ENCODE peak calls at places on chromosome 4, in five cellular contexts. D, C, E, I and F are unnamed samples.

GRCh38 chr4:159606835-159607234 is 504.0 kb downstream of the RAPGEF2 start:
- DNase-seq in D (no peak), E (no peak), C (no peak), I (no peak), F (no peak)

GRCh38 chr4:110480031-110480549 is 4.1 kb downstream of the ENPEP start:
- DNase-seq in C (no peak), D (no peak), E (peak; percentile 96), I (peak; percentile 63), F (peak; percentile 97)

GRCh38 chr4:106809083-106809482 is 227.0 kb downstream of the DKK2 start:
- DNase-seq in C (no peak), I (peak; percentile 6), D (no peak), E (peak; percentile 66), F (no peak)

GRCh38 chr4:74772783-74773182 is 21.5 kb downstream of the BTC start:
- DNase-seq in E (no peak), C (no peak), I (no peak), D (no peak), F (no peak)

GRCh38 chr4:66906314-66906713 is 639.0 kb downstream of the CENPC start:
- DNase-seq in C (no peak), E (no peak), D (no peak), I (no peak), F (no peak)

GRCh38 chr4:76694056-76694455 is 203.9 kb downstream of the SOWAHB start:
- DNase-seq in I (no peak), C (no peak), D (no peak), E (no peak), F (no peak)

GRCh38 chr4:182916483-182917181 is 554 bp downstream of the DCTD start:
- DNase-seq in I (no peak), C (no peak), D (peak; percentile 48), E (peak; percentile 60), F (no peak)

GRCh38 chr4:67765928-67766327 is 11.7 kb upstream of the GNRHR start:
- DNase-seq in D (no peak), I (no peak), E (no peak), C (no peak), F (no peak)

GRCh38 chr4:130573742-130574141 is 1477.8 kb downstream of the C4orf33 start:
- DNase-seq in E (no peak), I (no peak), D (no peak), C (no peak), F (no peak)

GRCh38 chr4:165874799-165875371 is 1.8 kb downstream of the TLL1 start:
- DNase-seq in D (peak; percentile 46), E (no peak), C (no peak), I (peak; percentile 74), F (no peak)

GRCh38 chr4:138035781-138036258 is 206.3 kb downstream of the SLC7A11 start:
- DNase-seq in C (peak; percentile 69), D (no peak), I (no peak), E (peak; percentile 54), F (no peak)

GRCh38 chr4:159906051-159906450 is 803.2 kb downstream of the RAPGEF2 start:
- DNase-seq in I (no peak), E (no peak), C (no peak), D (no peak), F (no peak)

GRCh38 chr4:87943660-87944149 is 31.8 kb upstream of the SPP1 start:
- DNase-seq in D (no peak), C (no peak), I (no peak), E (no peak), F (no peak)

GRCh38 chr4:73609688-73610087 is 10.5 kb downstream of the RASSF6 start:
- DNase-seq in D (no peak), E (peak; percentile 11), I (peak; percentile 83), C (no peak), F (no peak)

GRCh38 chr4:172352351-172352750 is 539.1 kb downstream of the GALNTL6 start:
- DNase-seq in C (no peak), D (no peak), E (no peak), I (no peak), F (no peak)

GRCh38 chr4:113222006-113222405 is 172.6 kb downstream of the ANK2 start:
- DNase-seq in C (no peak), I (peak; percentile 29), E (peak; percentile 9), D (no peak), F (no peak)

GRCh38 chr4:76809594-76810305 is 88.2 kb downstream of the SOWAHB start:
- DNase-seq in E (no peak), D (no peak), C (no peak), I (peak; percentile 97), F (no peak)

GRCh38 chr4:120144634-120145033 is 78.0 kb upstream of the MAD2L1 start:
- DNase-seq in D (no peak), I (no peak), E (no peak), C (no peak), F (no peak)

GRCh38 chr4:147830987-147831386 is 99.1 kb downstream of the ARHGAP10 start:
- DNase-seq in C (no peak), E (peak; percentile 68), D (no peak), I (no peak), F (no peak)

GRCh38 chr4:152935138-152935537 is 985 bp upstream of the FHDC1 start:
- DNase-seq in D (no peak), I (no peak), E (no peak), C (no peak), F (no peak)
- TF ChIP-seq CTCF in D (no peak), I (no peak), E (no peak), C (no peak), F (no peak)

GRCh38 chr4:103204114-103204513 is 6.0 kb upstream of the CENPE start:
- DNase-seq in D (no peak), I (no peak), C (no peak), E (no peak), F (no peak)
- TF ChIP-seq CTCF in D (no peak), I (peak; percentile 56), C (no peak), E (peak; percentile 37), F (peak; percentile 32)

GRCh38 chr4:89416968-89417367 is 109.4 kb upstream of the GPRIN3 start:
- DNase-seq in I (no peak), D (no peak), C (no peak), E (no peak), F (no peak)
- TF ChIP-seq CTCF in I (no peak), D (no peak), C (no peak), E (no peak), F (no peak)

GRCh38 chr4:128159967-128160366 is 98.9 kb downstream of the LARP1B start:
- DNase-seq in D (no peak), I (no peak), E (peak; percentile 66), C (no peak), F (no peak)
- TF ChIP-seq CTCF in D (no peak), I (peak; percentile 9), E (no peak), C (no peak), F (no peak)

GRCh38 chr4:126081336-126081735 is 766.6 kb downstream of the FAT4 start:
- DNase-seq in D (no peak), I (no peak), E (no peak), C (no peak), F (no peak)
- TF ChIP-seq CTCF in D (no peak), I (no peak), E (no peak), C (no peak), F (no peak)

DNA sequence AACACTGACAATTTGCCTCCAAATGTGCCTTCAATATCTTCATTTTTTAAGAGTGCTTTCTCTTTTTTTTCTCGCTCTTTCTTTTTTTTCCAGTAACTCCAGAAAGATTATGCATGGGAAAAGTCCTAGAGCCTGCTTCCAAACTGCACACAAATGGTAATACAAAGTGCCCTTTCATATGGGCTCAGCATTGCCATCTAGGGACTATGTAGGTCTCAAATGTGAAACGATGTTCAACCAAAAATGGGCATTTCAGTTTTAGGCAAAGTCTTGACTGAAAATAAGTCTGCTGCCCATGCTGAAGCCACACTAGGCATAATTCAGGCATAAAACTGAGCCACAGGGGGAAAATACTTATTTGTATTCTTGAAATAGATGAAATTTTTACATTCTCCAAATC is 65.6 kb downstream of the SYNPO2 start:
- DNase-seq in C (no peak), D (no peak), E (no peak), I (no peak), F (no peak)
- TF ChIP-seq CTCF in C (no peak), D (no peak), E (peak; percentile 61), I (peak; percentile 52), F (peak; percentile 51)